ENCODE peak calls at places on chromosomes 16 and 17, in eight cellular contexts. V is fibroblast of lung, M is osteoblast, S is GM23248, P is hepatocyte, Y is H9, F is IMR-90, Z is endothelial cell of umbilical vein. W is an unnamed sample.

GRCh38 chr16:73253922-73254480 is 206.1 kb upstream of the ZFHX3 start:
- DNase-seq in V (no peak), M (no peak), S (no peak), P (no peak), Y (no peak), F (no peak), Z (no peak), W (no peak)

GRCh38 chr16:3578121-3578520 is 918 bp upstream of the NLRC3 start:
- DNase-seq in V (no peak), M (no peak), S (no peak), P (no peak), Y (no peak), F (no peak), Z (no peak), W (no peak)

GRCh38 chr17:72672729-72673128 is 419.8 kb downstream of the SLC39A11 start:
- DNase-seq in V (no peak), M (no peak), S (no peak), P (no peak), Y (no peak), F (no peak), Z (no peak), W (no peak)

GRCh38 chr16:70649300-70649699 is 2.9 kb downstream of the IL34 start:
- DNase-seq in V (no peak), M (peak; percentile 85), S (peak; percentile 69), P (no peak), Y (no peak), F (peak; percentile 26), Z (no peak), W (no peak)

GRCh38 chr17:77884019-77884418 is 74.5 kb upstream of the TNRC6C start:
- DNase-seq in V (no peak), M (no peak), S (peak; percentile 35), P (peak; percentile 63), Y (peak; percentile 75), F (peak; percentile 5), Z (no peak), W (peak; percentile 90)

GRCh38 chr17:39923836-39924690 is 3.3 kb downstream of the ORMDL3 start:
- DNase-seq in V (no peak), M (peak; percentile 90), S (peak; percentile 67), P (peak; percentile 40), Y (peak; percentile 82), F (peak; percentile 49), Z (peak; percentile 42), W (peak; percentile 51)

GRCh38 chr16:62018301-62019060 is 17.8 kb downstream of the CDH8 start:
- DNase-seq in V (no peak), M (no peak), S (no peak), P (no peak), Y (no peak), F (no peak), Z (no peak), W (no peak)

GRCh38 chr16:87395181-87395842 is 3.2 kb downstream of the MAP1LC3B start:
- DNase-seq in V (no peak), M (peak; percentile 77), S (peak; percentile 33), P (no peak), Y (no peak), F (no peak), Z (no peak), W (no peak)

GRCh38 chr17:54544239-54544638 is 356.4 kb upstream of the TOM1L1 start:
- DNase-seq in V (no peak), M (no peak), S (no peak), P (peak; percentile 32), Y (peak; percentile 87), F (no peak), Z (no peak), W (peak; percentile 63)

GRCh38 chr17:13099906-13100305 is 82.1 kb upstream of the ELAC2 start:
- DNase-seq in V (no peak), M (no peak), S (no peak), P (no peak), Y (no peak), F (no peak), Z (no peak), W (no peak)

DNA sequence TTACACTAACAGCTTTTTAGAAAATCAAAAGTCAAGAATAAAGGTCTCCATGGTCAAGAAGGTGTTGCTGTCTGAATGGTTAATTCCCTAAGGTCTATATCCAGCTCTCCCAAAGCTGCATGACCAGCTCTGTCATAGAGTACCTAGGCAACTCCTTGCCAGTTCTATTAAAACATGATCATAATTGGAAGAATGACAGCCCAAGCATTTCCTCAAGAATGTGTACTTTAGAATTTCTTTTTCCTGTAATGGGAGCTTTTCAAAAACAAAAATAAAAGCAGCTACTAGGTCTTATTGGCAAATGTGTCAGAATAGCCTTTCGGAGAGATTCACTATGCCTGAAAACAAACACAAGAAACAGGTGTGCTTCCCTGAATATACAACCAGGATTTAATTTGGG is 7.9 kb downstream of the SPOP start:
- DNase-seq in V (no peak), M (no peak), S (peak; percentile 9), P (no peak), Y (no peak), F (no peak), Z (peak; percentile 77), W (no peak)
- H4K20me1 ChIP-seq in V (no peaks in the 10 kb centered on the region), M (peaks cover 36% of the 10 kb centered on the region), S (peaks cover 4% of the 10 kb centered on the region), P (peaks cover 51% of the 10 kb centered on the region), Y (no peaks in the 10 kb centered on the region), F (peaks cover 16% of the 10 kb centered on the region), Z (no peaks in the 10 kb centered on the region), W (peaks cover 13% of the 10 kb centered on the region)

GRCh38 chr16:81502396-81503060 is 57.9 kb downstream of the CMIP start:
- DNase-seq in V (no peak), M (peak; percentile 19), S (no peak), P (no peak), Y (no peak), F (no peak), Z (peak; percentile 89), W (no peak)

GRCh38 chr16:81498351-81498750 is 53.7 kb downstream of the CMIP start:
- DNase-seq in V (no peak), M (no peak), S (no peak), P (no peak), Y (no peak), F (no peak), Z (no peak), W (no peak)

GRCh38 chr16:81497690-81498089 is 53.1 kb downstream of the CMIP start:
- DNase-seq in V (no peak), M (peak; percentile 56), S (no peak), P (no peak), Y (no peak), F (no peak), Z (no peak), W (no peak)

GRCh38 chr16:81499576-81500380 is 55.2 kb downstream of the CMIP start:
- DNase-seq in V (no peak), M (peak; percentile 50), S (no peak), P (no peak), Y (no peak), F (no peak), Z (no peak), W (no peak)

DNA sequence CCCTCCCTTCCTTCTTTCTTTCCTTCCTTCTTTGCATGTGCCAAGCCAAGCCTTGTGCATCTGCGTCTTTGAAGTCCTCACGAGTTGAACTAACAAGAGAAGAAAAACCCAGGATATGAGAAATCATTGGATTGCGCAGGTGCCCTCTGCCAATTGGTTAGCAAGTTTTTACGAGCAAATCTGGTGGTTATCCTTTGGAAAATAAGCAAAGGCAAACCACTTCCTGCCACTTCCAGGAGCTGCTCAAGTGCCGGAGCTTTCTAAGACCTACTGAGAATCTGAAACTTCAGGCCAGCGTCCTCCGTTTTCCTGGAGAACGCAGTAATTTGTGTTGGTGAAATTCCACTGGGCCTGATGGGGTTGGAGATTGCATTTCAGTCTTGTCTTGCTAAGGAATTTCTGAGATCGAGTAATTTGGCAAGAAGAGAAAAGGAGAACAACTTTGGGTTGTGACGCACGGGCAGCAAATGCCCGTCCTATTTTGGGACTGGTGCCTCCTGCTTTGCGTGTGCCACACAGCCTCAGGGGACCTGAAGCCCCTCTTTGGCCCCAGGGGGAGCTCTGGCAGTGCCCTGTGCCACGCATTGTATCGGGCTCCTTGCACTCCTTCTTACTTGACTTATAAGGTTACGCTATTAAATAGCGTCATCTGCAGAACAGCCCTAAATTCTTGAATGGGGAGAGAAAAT is 56.4 kb downstream of the CMIP start:
- DNase-seq in V (peak; percentile 57), M (peak; percentile 95), S (no peak), P (no peak), Y (no peak), F (peak; percentile 81), Z (peak; percentile 85), W (no peak)
- H4K20me1 ChIP-seq in V (no peaks in the 10 kb centered on the region), M (peaks cover 24% of the 10 kb centered on the region), S (no peaks in the 10 kb centered on the region), P (peaks cover 40% of the 10 kb centered on the region), Y (no peaks in the 10 kb centered on the region), F (peaks cover 35% of the 10 kb centered on the region), Z (no peaks in the 10 kb centered on the region), W (peaks cover 65% of the 10 kb centered on the region)

DNA sequence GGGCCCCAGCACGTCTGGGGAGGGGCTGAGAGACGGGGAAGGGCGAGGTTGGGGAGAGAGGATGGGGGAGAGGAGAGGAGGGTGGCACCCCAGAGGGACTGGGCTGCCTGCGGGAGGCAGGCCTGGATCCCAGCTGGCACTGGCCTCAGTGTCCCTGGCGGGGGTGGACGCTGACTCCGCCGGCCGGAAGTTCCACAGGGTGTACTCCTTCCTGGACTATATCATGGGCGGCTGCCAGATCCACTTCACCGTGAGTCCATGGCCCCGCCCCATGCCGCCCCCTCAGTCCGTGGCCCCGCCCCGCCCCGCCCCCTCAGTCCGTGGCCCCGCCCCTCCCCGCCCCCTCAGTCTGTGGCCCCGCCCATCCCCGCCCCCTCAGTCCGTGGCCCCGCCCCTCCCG is 11.3 kb downstream of the CPNE7 start:
- DNase-seq in V (peak; percentile 52), M (peak; percentile 97), S (peak; percentile 69), P (no peak), Y (no peak), F (no peak), Z (no peak), W (no peak)
- H4K20me1 ChIP-seq in V (no peaks in the 10 kb centered on the region), M (no peaks in the 10 kb centered on the region), S (no peaks in the 10 kb centered on the region), P (no peaks in the 10 kb centered on the region), Y (no peaks in the 10 kb centered on the region), F (no peaks in the 10 kb centered on the region), Z (no peaks in the 10 kb centered on the region), W (no peaks in the 10 kb centered on the region)

GRCh38 chr17:31573047-31573446 is 181.6 kb downstream of the RAB11FIP4 start:
- DNase-seq in V (no peak), M (no peak), S (no peak), P (no peak), Y (no peak), F (no peak), Z (no peak), W (peak; percentile 51)

GRCh38 chr17:31572341-31572740 is 180.9 kb downstream of the RAB11FIP4 start:
- DNase-seq in V (no peak), M (no peak), S (no peak), P (no peak), Y (no peak), F (no peak), Z (no peak), W (no peak)

GRCh38 chr17:31571124-31571892 is 179.8 kb downstream of the RAB11FIP4 start:
- DNase-seq in V (peak; percentile 97), M (peak; percentile 97), S (peak; percentile 94), P (peak; percentile 56), Y (no peak), F (peak; percentile 98), Z (no peak), W (no peak)

GRCh38 chr17:31568140-31568938 is 176.9 kb downstream of the RAB11FIP4 start:
- DNase-seq in V (peak; percentile 73), M (no peak), S (peak; percentile 47), P (no peak), Y (no peak), F (no peak), Z (no peak), W (no peak)

DNA sequence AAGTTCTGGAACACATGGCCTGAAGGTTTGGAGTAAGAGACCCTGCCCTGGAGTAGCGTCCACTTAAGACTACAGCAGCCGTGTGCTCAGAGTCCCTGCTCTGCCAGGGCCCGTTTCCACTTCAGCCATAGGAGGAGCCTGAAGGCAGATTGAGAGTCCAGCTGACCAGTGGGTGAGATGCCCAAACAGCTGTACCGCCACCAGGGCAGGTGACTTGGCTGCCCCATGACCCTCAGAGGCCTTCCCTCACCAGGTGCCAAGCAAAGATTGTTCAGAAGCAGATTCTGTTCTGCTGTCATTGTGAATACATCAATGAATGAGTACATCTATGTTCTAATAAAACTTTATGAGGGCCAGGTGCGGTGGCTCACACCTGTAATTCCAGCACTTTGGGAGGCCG is 178.8 kb downstream of the RAB11FIP4 start:
- DNase-seq in V (no peak), M (no peak), S (no peak), P (no peak), Y (no peak), F (no peak), Z (no peak), W (no peak)
- H4K20me1 ChIP-seq in V (no peaks in the 10 kb centered on the region), M (peaks cover 95% of the 10 kb centered on the region), S (no peaks in the 10 kb centered on the region), P (peaks cover 4% of the 10 kb centered on the region), Y (no peaks in the 10 kb centered on the region), F (peaks cover 35% of the 10 kb centered on the region), Z (no peaks in the 10 kb centered on the region), W (peaks cover 7% of the 10 kb centered on the region)

W was measured in neural progenitor cell.